ENCODE peak calls at places on chromosome 18, in nine cellular contexts. N is AG20443; Y is mucosa of gallbladder; I is astrocyte of the spinal cord; Z is stimulated activated CD4-positive, alpha-beta T cell treated with anti-CD3 and anti-CD28 coated beads, Interleukin-1b, Interleukin-23, amount 100 ng/mL, for 24 hours; R is heart right ventricle; V is A172; P is EH; E is stimulated activated CD8-positive, alpha-beta memory T cell treated with anti-CD3 and anti-CD28 coated beads, Interleukin-2, amount 100 ng/mL, for 48 hours. T is an unnamed sample.

GRCh38 chr18:10099539-10100140 is 185.8 kb downstream of the VAPA start:
- DNase-seq in E (no peak), I (no peak), Z (no peak), N (peak; percentile 67), V (no peak), R (no peak), Y (no peak), P (peak; percentile 69), T (no peak)

GRCh38 chr18:33839452-33840225 is 261.6 kb downstream of the ASXL3 start:
- DNase-seq in P (no peak), R (no peak), N (peak; percentile 7), Y (peak; percentile 33), V (peak; percentile 33), I (peak; percentile 78), E (no peak), Z (no peak), T (peak; percentile 84)

GRCh38 chr18:26459340-26459739 is 89.0 kb downstream of the KCTD1 start:
- DNase-seq in V (no peak), Y (no peak), P (no peak), R (no peak), Z (no peak), E (no peak), N (no peak), I (no peak), T (no peak)

GRCh38 chr18:30971338-30971956 is 71.1 kb downstream of the DSC3 start:
- DNase-seq in R (no peak), E (no peak), Z (no peak), V (peak; percentile 26), P (peak; percentile 11), Y (no peak), N (peak; percentile 18), I (peak; percentile 57), T (peak; percentile 55)

GRCh38 chr18:58049000-58049688 is 5.1 kb downstream of the NEDD4L start:
- DNase-seq in N (no peak), V (no peak), Z (no peak), P (no peak), I (no peak), E (no peak), R (no peak), Y (no peak), T (no peak)

GRCh38 chr18:45325791-45326190 is 289.5 kb upstream of the SLC14A2 start:
- DNase-seq in N (no peak), R (no peak), E (no peak), P (no peak), Y (no peak), V (no peak), I (no peak), Z (no peak), T (peak; percentile 54)

GRCh38 chr18:47912343-47912742 is 18.1 kb downstream of the SMAD2 start:
- DNase-seq in R (no peak), E (no peak), V (no peak), Y (no peak), I (no peak), P (no peak), N (peak; percentile 13), Z (no peak), T (no peak)

GRCh38 chr18:48428494-48429177 is 19.5 kb upstream of the ZBTB7C start:
- DNase-seq in Z (no peak), Y (no peak), E (no peak), P (no peak), R (no peak), V (no peak), I (no peak), N (peak; percentile 20), T (no peak)

GRCh38 chr18:42814618-42815017 is 300.9 kb downstream of the RIT2 start:
- DNase-seq in R (no peak), E (no peak), N (no peak), Y (no peak), V (no peak), Z (no peak), I (no peak), P (no peak), T (no peak)